ENCODE peak calls at places on chromosomes 7 and 10, in five cellular contexts. One of them, this sample, is unnamed.
A peak's percentile ranks its signal among the peaks of the same experiment; 100 is the strongest.

GRCh38 chr7:150401424-150401790 is 22.3 kb downstream of the ZNF775 start:
- DNase-seq in stimulated activated CD8-positive, alpha-beta memory T cell treated with anti-CD3 and anti-CD28 coated beads, Interleukin-12 subunit alpha, Interleukin-12 subunit beta, amount 100 ng/mL, for 1 hour: no peak
- DNase-seq in stimulated activated CD4-positive, alpha-beta T cell treated with anti-CD3 and anti-CD28 coated beads, Interleukin-1b, Interleukin-23, amount 100 ng/mL, for 1 hour: no peak
- DNase-seq in naive thymus-derived CD8-positive, alpha-beta T cell: no peak
- DNase-seq in activated CD8-positive, alpha-beta T cell treated with anti-CD3 and anti-CD28 coated beads for 36 hours: no peak
- DNase-seq in this sample: no peak

GRCh38 chr10:97822261-97822687 is 27.4 kb upstream of the GOLGA7B start:
- DNase-seq in naive thymus-derived CD8-positive, alpha-beta T cell: no peak
- DNase-seq in stimulated activated CD4-positive, alpha-beta T cell treated with anti-CD3 and anti-CD28 coated beads, Interleukin-1b, Interleukin-23, amount 100 ng/mL, for 1 hour: no peak
- DNase-seq in activated CD8-positive, alpha-beta T cell treated with anti-CD3 and anti-CD28 coated beads for 36 hours: no peak
- DNase-seq in stimulated activated CD8-positive, alpha-beta memory T cell treated with anti-CD3 and anti-CD28 coated beads, Interleukin-12 subunit alpha, Interleukin-12 subunit beta, amount 100 ng/mL, for 1 hour: no peak
- DNase-seq in this sample: no peak

GRCh38 chr10:71840177-71840711 is 10.8 kb downstream of the PSAP start:
- DNase-seq in activated CD8-positive, alpha-beta T cell treated with anti-CD3 and anti-CD28 coated beads for 36 hours: no peak
- DNase-seq in stimulated activated CD4-positive, alpha-beta T cell treated with anti-CD3 and anti-CD28 coated beads, Interleukin-1b, Interleukin-23, amount 100 ng/mL, for 1 hour: no peak
- DNase-seq in stimulated activated CD8-positive, alpha-beta memory T cell treated with anti-CD3 and anti-CD28 coated beads, Interleukin-12 subunit alpha, Interleukin-12 subunit beta, amount 100 ng/mL, for 1 hour: no peak
- DNase-seq in naive thymus-derived CD8-positive, alpha-beta T cell: no peak
- DNase-seq in this sample: peak; percentile 98

GRCh38 chr10:51983481-51983880 is 284.1 kb upstream of the CSTF2T start:
- DNase-seq in naive thymus-derived CD8-positive, alpha-beta T cell: no peak
- DNase-seq in stimulated activated CD4-positive, alpha-beta T cell treated with anti-CD3 and anti-CD28 coated beads, Interleukin-1b, Interleukin-23, amount 100 ng/mL, for 1 hour: no peak
- DNase-seq in stimulated activated CD8-positive, alpha-beta memory T cell treated with anti-CD3 and anti-CD28 coated beads, Interleukin-12 subunit alpha, Interleukin-12 subunit beta, amount 100 ng/mL, for 1 hour: no peak
- DNase-seq in activated CD8-positive, alpha-beta T cell treated with anti-CD3 and anti-CD28 coated beads for 36 hours: no peak
- DNase-seq in this sample: no peak

GRCh38 chr7:8136331-8136730 is 125.6 kb downstream of the ICA1 start:
- DNase-seq in activated CD8-positive, alpha-beta T cell treated with anti-CD3 and anti-CD28 coated beads for 36 hours: no peak
- DNase-seq in stimulated activated CD4-positive, alpha-beta T cell treated with anti-CD3 and anti-CD28 coated beads, Interleukin-1b, Interleukin-23, amount 100 ng/mL, for 1 hour: no peak
- DNase-seq in stimulated activated CD8-positive, alpha-beta memory T cell treated with anti-CD3 and anti-CD28 coated beads, Interleukin-12 subunit alpha, Interleukin-12 subunit beta, amount 100 ng/mL, for 1 hour: no peak
- DNase-seq in naive thymus-derived CD8-positive, alpha-beta T cell: no peak
- DNase-seq in this sample: no peak

GRCh38 chr7:112550468-112551060 is 69.8 kb downstream of the LSMEM1 start:
- DNase-seq in stimulated activated CD4-positive, alpha-beta T cell treated with anti-CD3 and anti-CD28 coated beads, Interleukin-1b, Interleukin-23, amount 100 ng/mL, for 1 hour: no peak
- DNase-seq in naive thymus-derived CD8-positive, alpha-beta T cell: peak; percentile 55
- DNase-seq in activated CD8-positive, alpha-beta T cell treated with anti-CD3 and anti-CD28 coated beads for 36 hours: peak; percentile 37
- DNase-seq in stimulated activated CD8-positive, alpha-beta memory T cell treated with anti-CD3 and anti-CD28 coated beads, Interleukin-12 subunit alpha, Interleukin-12 subunit beta, amount 100 ng/mL, for 1 hour: no peak
- DNase-seq in this sample: peak; percentile 67

GRCh38 chr10:80152820-80153219 is 20.3 kb downstream of the PLAC9 start:
- DNase-seq in stimulated activated CD8-positive, alpha-beta memory T cell treated with anti-CD3 and anti-CD28 coated beads, Interleukin-12 subunit alpha, Interleukin-12 subunit beta, amount 100 ng/mL, for 1 hour: no peak
- DNase-seq in activated CD8-positive, alpha-beta T cell treated with anti-CD3 and anti-CD28 coated beads for 36 hours: no peak
- DNase-seq in naive thymus-derived CD8-positive, alpha-beta T cell: no peak
- DNase-seq in stimulated activated CD4-positive, alpha-beta T cell treated with anti-CD3 and anti-CD28 coated beads, Interleukin-1b, Interleukin-23, amount 100 ng/mL, for 1 hour: no peak
- DNase-seq in this sample: no peak

GRCh38 chr10:101330236-101331225 is 23.4 kb upstream of the BTRC start:
- DNase-seq in stimulated activated CD8-positive, alpha-beta memory T cell treated with anti-CD3 and anti-CD28 coated beads, Interleukin-12 subunit alpha, Interleukin-12 subunit beta, amount 100 ng/mL, for 1 hour: no peak
- DNase-seq in naive thymus-derived CD8-positive, alpha-beta T cell: no peak
- DNase-seq in activated CD8-positive, alpha-beta T cell treated with anti-CD3 and anti-CD28 coated beads for 36 hours: no peak
- DNase-seq in stimulated activated CD4-positive, alpha-beta T cell treated with anti-CD3 and anti-CD28 coated beads, Interleukin-1b, Interleukin-23, amount 100 ng/mL, for 1 hour: no peak
- DNase-seq in this sample: peak; percentile 35

GRCh38 chr7:30148951-30149459 is 14.2 kb downstream of the MTURN start:
- DNase-seq in stimulated activated CD8-positive, alpha-beta memory T cell treated with anti-CD3 and anti-CD28 coated beads, Interleukin-12 subunit alpha, Interleukin-12 subunit beta, amount 100 ng/mL, for 1 hour: no peak
- DNase-seq in naive thymus-derived CD8-positive, alpha-beta T cell: peak; percentile 49
- DNase-seq in activated CD8-positive, alpha-beta T cell treated with anti-CD3 and anti-CD28 coated beads for 36 hours: peak; percentile 51
- DNase-seq in stimulated activated CD4-positive, alpha-beta T cell treated with anti-CD3 and anti-CD28 coated beads, Interleukin-1b, Interleukin-23, amount 100 ng/mL, for 1 hour: no peak
- DNase-seq in this sample: no peak

GRCh38 chr7:104272767-104273384 is 55.5 kb upstream of the LHFPL3 start:
- DNase-seq in stimulated activated CD8-positive, alpha-beta memory T cell treated with anti-CD3 and anti-CD28 coated beads, Interleukin-12 subunit alpha, Interleukin-12 subunit beta, amount 100 ng/mL, for 1 hour: no peak
- DNase-seq in activated CD8-positive, alpha-beta T cell treated with anti-CD3 and anti-CD28 coated beads for 36 hours: peak; percentile 17
- DNase-seq in naive thymus-derived CD8-positive, alpha-beta T cell: no peak
- DNase-seq in stimulated activated CD4-positive, alpha-beta T cell treated with anti-CD3 and anti-CD28 coated beads, Interleukin-1b, Interleukin-23, amount 100 ng/mL, for 1 hour: no peak
- DNase-seq in this sample: peak; percentile 62

GRCh38 chr10:120945801-120946302 is 94.7 kb downstream of the WDR11 start:
- DNase-seq in activated CD8-positive, alpha-beta T cell treated with anti-CD3 and anti-CD28 coated beads for 36 hours: no peak
- DNase-seq in naive thymus-derived CD8-positive, alpha-beta T cell: no peak
- DNase-seq in stimulated activated CD4-positive, alpha-beta T cell treated with anti-CD3 and anti-CD28 coated beads, Interleukin-1b, Interleukin-23, amount 100 ng/mL, for 1 hour: no peak
- DNase-seq in stimulated activated CD8-positive, alpha-beta memory T cell treated with anti-CD3 and anti-CD28 coated beads, Interleukin-12 subunit alpha, Interleukin-12 subunit beta, amount 100 ng/mL, for 1 hour: no peak
- DNase-seq in this sample: no peak

GRCh38 chr7:154553711-154554265 is 449.1 kb downstream of the PAXIP1 start:
- DNase-seq in activated CD8-positive, alpha-beta T cell treated with anti-CD3 and anti-CD28 coated beads for 36 hours: no peak
- DNase-seq in stimulated activated CD8-positive, alpha-beta memory T cell treated with anti-CD3 and anti-CD28 coated beads, Interleukin-12 subunit alpha, Interleukin-12 subunit beta, amount 100 ng/mL, for 1 hour: no peak
- DNase-seq in stimulated activated CD4-positive, alpha-beta T cell treated with anti-CD3 and anti-CD28 coated beads, Interleukin-1b, Interleukin-23, amount 100 ng/mL, for 1 hour: no peak
- DNase-seq in naive thymus-derived CD8-positive, alpha-beta T cell: no peak
- DNase-seq in this sample: no peak

GRCh38 chr7:115229401-115230083 is 307.6 kb downstream of the MDFIC start:
- DNase-seq in naive thymus-derived CD8-positive, alpha-beta T cell: no peak
- DNase-seq in stimulated activated CD8-positive, alpha-beta memory T cell treated with anti-CD3 and anti-CD28 coated beads, Interleukin-12 subunit alpha, Interleukin-12 subunit beta, amount 100 ng/mL, for 1 hour: no peak
- DNase-seq in stimulated activated CD4-positive, alpha-beta T cell treated with anti-CD3 and anti-CD28 coated beads, Interleukin-1b, Interleukin-23, amount 100 ng/mL, for 1 hour: no peak
- DNase-seq in activated CD8-positive, alpha-beta T cell treated with anti-CD3 and anti-CD28 coated beads for 36 hours: peak; percentile 3
- DNase-seq in this sample: no peak

GRCh38 chr10:103793920-103794883 is 61.2 kb downstream of the SH3PXD2A start:
- DNase-seq in naive thymus-derived CD8-positive, alpha-beta T cell: no peak
- DNase-seq in stimulated activated CD4-positive, alpha-beta T cell treated with anti-CD3 and anti-CD28 coated beads, Interleukin-1b, Interleukin-23, amount 100 ng/mL, for 1 hour: no peak
- DNase-seq in activated CD8-positive, alpha-beta T cell treated with anti-CD3 and anti-CD28 coated beads for 36 hours: no peak
- DNase-seq in stimulated activated CD8-positive, alpha-beta memory T cell treated with anti-CD3 and anti-CD28 coated beads, Interleukin-12 subunit alpha, Interleukin-12 subunit beta, amount 100 ng/mL, for 1 hour: no peak
- DNase-seq in this sample: no peak

GRCh38 chr10:6119423-6119822 is 30.6 kb downstream of the RBM17 start:
- DNase-seq in activated CD8-positive, alpha-beta T cell treated with anti-CD3 and anti-CD28 coated beads for 36 hours: no peak
- DNase-seq in stimulated activated CD8-positive, alpha-beta memory T cell treated with anti-CD3 and anti-CD28 coated beads, Interleukin-12 subunit alpha, Interleukin-12 subunit beta, amount 100 ng/mL, for 1 hour: no peak
- DNase-seq in stimulated activated CD4-positive, alpha-beta T cell treated with anti-CD3 and anti-CD28 coated beads, Interleukin-1b, Interleukin-23, amount 100 ng/mL, for 1 hour: no peak
- DNase-seq in naive thymus-derived CD8-positive, alpha-beta T cell: no peak
- DNase-seq in this sample: no peak

GRCh38 chr7:16028103-16028502 is 341.6 kb upstream of the MEOX2 start:
- DNase-seq in stimulated activated CD8-positive, alpha-beta memory T cell treated with anti-CD3 and anti-CD28 coated beads, Interleukin-12 subunit alpha, Interleukin-12 subunit beta, amount 100 ng/mL, for 1 hour: no peak
- DNase-seq in naive thymus-derived CD8-positive, alpha-beta T cell: no peak
- DNase-seq in stimulated activated CD4-positive, alpha-beta T cell treated with anti-CD3 and anti-CD28 coated beads, Interleukin-1b, Interleukin-23, amount 100 ng/mL, for 1 hour: no peak
- DNase-seq in activated CD8-positive, alpha-beta T cell treated with anti-CD3 and anti-CD28 coated beads for 36 hours: no peak
- DNase-seq in this sample: peak; percentile 93

GRCh38 chr10:100009793-100010676 is at the start of gene DNMBP:
- DNase-seq in stimulated activated CD8-positive, alpha-beta memory T cell treated with anti-CD3 and anti-CD28 coated beads, Interleukin-12 subunit alpha, Interleukin-12 subunit beta, amount 100 ng/mL, for 1 hour: peak; percentile 70
- DNase-seq in stimulated activated CD4-positive, alpha-beta T cell treated with anti-CD3 and anti-CD28 coated beads, Interleukin-1b, Interleukin-23, amount 100 ng/mL, for 1 hour: peak; percentile 65
- DNase-seq in naive thymus-derived CD8-positive, alpha-beta T cell: peak; percentile 80
- DNase-seq in activated CD8-positive, alpha-beta T cell treated with anti-CD3 and anti-CD28 coated beads for 36 hours: peak; percentile 87
- DNase-seq in this sample: peak; percentile 83

GRCh38 chr10:131631619-131632018 is 269.2 kb upstream of the PPP2R2D start:
- DNase-seq in naive thymus-derived CD8-positive, alpha-beta T cell: no peak
- DNase-seq in stimulated activated CD8-positive, alpha-beta memory T cell treated with anti-CD3 and anti-CD28 coated beads, Interleukin-12 subunit alpha, Interleukin-12 subunit beta, amount 100 ng/mL, for 1 hour: no peak
- DNase-seq in activated CD8-positive, alpha-beta T cell treated with anti-CD3 and anti-CD28 coated beads for 36 hours: no peak
- DNase-seq in stimulated activated CD4-positive, alpha-beta T cell treated with anti-CD3 and anti-CD28 coated beads, Interleukin-1b, Interleukin-23, amount 100 ng/mL, for 1 hour: no peak
- DNase-seq in this sample: no peak

GRCh38 chr7:13050703-13051102 is 363.3 kb downstream of the ARL4A start:
- DNase-seq in naive thymus-derived CD8-positive, alpha-beta T cell: no peak
- DNase-seq in stimulated activated CD4-positive, alpha-beta T cell treated with anti-CD3 and anti-CD28 coated beads, Interleukin-1b, Interleukin-23, amount 100 ng/mL, for 1 hour: no peak
- DNase-seq in stimulated activated CD8-positive, alpha-beta memory T cell treated with anti-CD3 and anti-CD28 coated beads, Interleukin-12 subunit alpha, Interleukin-12 subunit beta, amount 100 ng/mL, for 1 hour: no peak
- DNase-seq in activated CD8-positive, alpha-beta T cell treated with anti-CD3 and anti-CD28 coated beads for 36 hours: no peak
- DNase-seq in this sample: peak; percentile 95

GRCh38 chr7:22629056-22629455 is 97.9 kb upstream of the IL6 start:
- DNase-seq in stimulated activated CD4-positive, alpha-beta T cell treated with anti-CD3 and anti-CD28 coated beads, Interleukin-1b, Interleukin-23, amount 100 ng/mL, for 1 hour: no peak
- DNase-seq in activated CD8-positive, alpha-beta T cell treated with anti-CD3 and anti-CD28 coated beads for 36 hours: no peak
- DNase-seq in stimulated activated CD8-positive, alpha-beta memory T cell treated with anti-CD3 and anti-CD28 coated beads, Interleukin-12 subunit alpha, Interleukin-12 subunit beta, amount 100 ng/mL, for 1 hour: no peak
- DNase-seq in naive thymus-derived CD8-positive, alpha-beta T cell: no peak
- DNase-seq in this sample: no peak

GRCh38 chr7:8638076-8638475 is 204.7 kb downstream of the NXPH1 start:
- DNase-seq in activated CD8-positive, alpha-beta T cell treated with anti-CD3 and anti-CD28 coated beads for 36 hours: no peak
- DNase-seq in naive thymus-derived CD8-positive, alpha-beta T cell: no peak
- DNase-seq in stimulated activated CD4-positive, alpha-beta T cell treated with anti-CD3 and anti-CD28 coated beads, Interleukin-1b, Interleukin-23, amount 100 ng/mL, for 1 hour: no peak
- DNase-seq in stimulated activated CD8-positive, alpha-beta memory T cell treated with anti-CD3 and anti-CD28 coated beads, Interleukin-12 subunit alpha, Interleukin-12 subunit beta, amount 100 ng/mL, for 1 hour: no peak
- DNase-seq in this sample: no peak

GRCh38 chr7:135210818-135211178 is 528 bp downstream of the WDR91 start:
- DNase-seq in activated CD8-positive, alpha-beta T cell treated with anti-CD3 and anti-CD28 coated beads for 36 hours: peak; percentile 17
- DNase-seq in stimulated activated CD4-positive, alpha-beta T cell treated with anti-CD3 and anti-CD28 coated beads, Interleukin-1b, Interleukin-23, amount 100 ng/mL, for 1 hour: no peak
- DNase-seq in naive thymus-derived CD8-positive, alpha-beta T cell: no peak
- DNase-seq in stimulated activated CD8-positive, alpha-beta memory T cell treated with anti-CD3 and anti-CD28 coated beads, Interleukin-12 subunit alpha, Interleukin-12 subunit beta, amount 100 ng/mL, for 1 hour: no peak
- DNase-seq in this sample: peak; percentile 31

GRCh38 chr7:135755351-135755753 is 6.7 kb upstream of the FAM180A start:
- DNase-seq in activated CD8-positive, alpha-beta T cell treated with anti-CD3 and anti-CD28 coated beads for 36 hours: no peak
- DNase-seq in naive thymus-derived CD8-positive, alpha-beta T cell: no peak
- DNase-seq in stimulated activated CD4-positive, alpha-beta T cell treated with anti-CD3 and anti-CD28 coated beads, Interleukin-1b, Interleukin-23, amount 100 ng/mL, for 1 hour: no peak
- DNase-seq in stimulated activated CD8-positive, alpha-beta memory T cell treated with anti-CD3 and anti-CD28 coated beads, Interleukin-12 subunit alpha, Interleukin-12 subunit beta, amount 100 ng/mL, for 1 hour: no peak
- DNase-seq in this sample: no peak

GRCh38 chr7:111561659-111561908 is 708 bp downstream of the IMMP2L start:
- DNase-seq in naive thymus-derived CD8-positive, alpha-beta T cell: no peak
- DNase-seq in stimulated activated CD4-positive, alpha-beta T cell treated with anti-CD3 and anti-CD28 coated beads, Interleukin-1b, Interleukin-23, amount 100 ng/mL, for 1 hour: no peak
- DNase-seq in activated CD8-positive, alpha-beta T cell treated with anti-CD3 and anti-CD28 coated beads for 36 hours: peak; percentile 11
- DNase-seq in stimulated activated CD8-positive, alpha-beta memory T cell treated with anti-CD3 and anti-CD28 coated beads, Interleukin-12 subunit alpha, Interleukin-12 subunit beta, amount 100 ng/mL, for 1 hour: no peak
- DNase-seq in this sample: peak; percentile 5

GRCh38 chr10:3873728-3874461 is 88.9 kb upstream of the KLF6 start:
- DNase-seq in stimulated activated CD4-positive, alpha-beta T cell treated with anti-CD3 and anti-CD28 coated beads, Interleukin-1b, Interleukin-23, amount 100 ng/mL, for 1 hour: no peak
- DNase-seq in activated CD8-positive, alpha-beta T cell treated with anti-CD3 and anti-CD28 coated beads for 36 hours: peak; percentile 35
- DNase-seq in naive thymus-derived CD8-positive, alpha-beta T cell: peak; percentile 61
- DNase-seq in stimulated activated CD8-positive, alpha-beta memory T cell treated with anti-CD3 and anti-CD28 coated beads, Interleukin-12 subunit alpha, Interleukin-12 subunit beta, amount 100 ng/mL, for 1 hour: no peak
- DNase-seq in this sample: peak; percentile 72

GRCh38 chr10:73816917-73817729 is 5.7 kb upstream of the NDST2 start:
- DNase-seq in activated CD8-positive, alpha-beta T cell treated with anti-CD3 and anti-CD28 coated beads for 36 hours: no peak
- DNase-seq in naive thymus-derived CD8-positive, alpha-beta T cell: no peak
- DNase-seq in stimulated activated CD8-positive, alpha-beta memory T cell treated with anti-CD3 and anti-CD28 coated beads, Interleukin-12 subunit alpha, Interleukin-12 subunit beta, amount 100 ng/mL, for 1 hour: no peak
- DNase-seq in stimulated activated CD4-positive, alpha-beta T cell treated with anti-CD3 and anti-CD28 coated beads, Interleukin-1b, Interleukin-23, amount 100 ng/mL, for 1 hour: no peak
- DNase-seq in this sample: no peak

GRCh38 chr7:1723254-1723653 is 53.2 kb downstream of the ELFN1 start:
- DNase-seq in naive thymus-derived CD8-positive, alpha-beta T cell: no peak
- DNase-seq in stimulated activated CD4-positive, alpha-beta T cell treated with anti-CD3 and anti-CD28 coated beads, Interleukin-1b, Interleukin-23, amount 100 ng/mL, for 1 hour: no peak
- DNase-seq in activated CD8-positive, alpha-beta T cell treated with anti-CD3 and anti-CD28 coated beads for 36 hours: no peak
- DNase-seq in stimulated activated CD8-positive, alpha-beta memory T cell treated with anti-CD3 and anti-CD28 coated beads, Interleukin-12 subunit alpha, Interleukin-12 subunit beta, amount 100 ng/mL, for 1 hour: no peak
- DNase-seq in this sample: no peak

GRCh38 chr7:69814421-69814962 is 216.2 kb downstream of the AUTS2 start:
- DNase-seq in naive thymus-derived CD8-positive, alpha-beta T cell: no peak
- DNase-seq in stimulated activated CD8-positive, alpha-beta memory T cell treated with anti-CD3 and anti-CD28 coated beads, Interleukin-12 subunit alpha, Interleukin-12 subunit beta, amount 100 ng/mL, for 1 hour: no peak
- DNase-seq in activated CD8-positive, alpha-beta T cell treated with anti-CD3 and anti-CD28 coated beads for 36 hours: no peak
- DNase-seq in stimulated activated CD4-positive, alpha-beta T cell treated with anti-CD3 and anti-CD28 coated beads, Interleukin-1b, Interleukin-23, amount 100 ng/mL, for 1 hour: no peak
- DNase-seq in this sample: no peak

GRCh38 chr7:26398436-26399308 is 107.0 kb downstream of the SNX10 start:
- DNase-seq in stimulated activated CD4-positive, alpha-beta T cell treated with anti-CD3 and anti-CD28 coated beads, Interleukin-1b, Interleukin-23, amount 100 ng/mL, for 1 hour: no peak
- DNase-seq in stimulated activated CD8-positive, alpha-beta memory T cell treated with anti-CD3 and anti-CD28 coated beads, Interleukin-12 subunit alpha, Interleukin-12 subunit beta, amount 100 ng/mL, for 1 hour: no peak
- DNase-seq in activated CD8-positive, alpha-beta T cell treated with anti-CD3 and anti-CD28 coated beads for 36 hours: peak; percentile 73
- DNase-seq in naive thymus-derived CD8-positive, alpha-beta T cell: peak; percentile 3
- DNase-seq in this sample: peak; percentile 28

GRCh38 chr10:115417585-115418265 is 324.6 kb downstream of the ATRNL1 start:
- DNase-seq in stimulated activated CD8-positive, alpha-beta memory T cell treated with anti-CD3 and anti-CD28 coated beads, Interleukin-12 subunit alpha, Interleukin-12 subunit beta, amount 100 ng/mL, for 1 hour: no peak
- DNase-seq in activated CD8-positive, alpha-beta T cell treated with anti-CD3 and anti-CD28 coated beads for 36 hours: peak; percentile 18
- DNase-seq in naive thymus-derived CD8-positive, alpha-beta T cell: no peak
- DNase-seq in stimulated activated CD4-positive, alpha-beta T cell treated with anti-CD3 and anti-CD28 coated beads, Interleukin-1b, Interleukin-23, amount 100 ng/mL, for 1 hour: no peak
- DNase-seq in this sample: peak; percentile 60

GRCh38 chr10:23918839-23919238 is 290.1 kb upstream of the KIAA1217 start:
- DNase-seq in stimulated activated CD4-positive, alpha-beta T cell treated with anti-CD3 and anti-CD28 coated beads, Interleukin-1b, Interleukin-23, amount 100 ng/mL, for 1 hour: no peak
- DNase-seq in naive thymus-derived CD8-positive, alpha-beta T cell: no peak
- DNase-seq in stimulated activated CD8-positive, alpha-beta memory T cell treated with anti-CD3 and anti-CD28 coated beads, Interleukin-12 subunit alpha, Interleukin-12 subunit beta, amount 100 ng/mL, for 1 hour: no peak
- DNase-seq in activated CD8-positive, alpha-beta T cell treated with anti-CD3 and anti-CD28 coated beads for 36 hours: no peak
- DNase-seq in this sample: peak; percentile 3

GRCh38 chr10:11177926-11178453 is 160.3 kb downstream of the CELF2 start:
- DNase-seq in stimulated activated CD8-positive, alpha-beta memory T cell treated with anti-CD3 and anti-CD28 coated beads, Interleukin-12 subunit alpha, Interleukin-12 subunit beta, amount 100 ng/mL, for 1 hour: no peak
- DNase-seq in activated CD8-positive, alpha-beta T cell treated with anti-CD3 and anti-CD28 coated beads for 36 hours: peak; percentile 62
- DNase-seq in stimulated activated CD4-positive, alpha-beta T cell treated with anti-CD3 and anti-CD28 coated beads, Interleukin-1b, Interleukin-23, amount 100 ng/mL, for 1 hour: no peak
- DNase-seq in naive thymus-derived CD8-positive, alpha-beta T cell: no peak
- DNase-seq in this sample: no peak